ENCODE peak calls at places on chromosomes 7 and 10, in ten cellular contexts. One of them, this sample, is unnamed.

GRCh38 chr10:124668517-124669051 is 75.6 kb downstream of the FAM53B start:
- DNase-seq in ecto neural progenitor cell: no peak
- DNase-seq in IMR-90: no peak
- DNase-seq in naive thymus-derived CD4-positive, alpha-beta T cell: no peak
- DNase-seq in upper lobe of right lung: no peak
- DNase-seq in NB4: no peak
- DNase-seq in HFF-Myc: no peak
- DNase-seq in amygdala: no peak
- DNase-seq in NCI-H1092: no peak
- DNase-seq in NCI-H774: no peak
- DNase-seq in this sample: no peak

GRCh38 chr10:60781678-60782077 is 3.4 kb downstream of the CDK1 start:
- DNase-seq in NB4: no peak
- DNase-seq in IMR-90: no peak
- DNase-seq in amygdala: no peak
- DNase-seq in ecto neural progenitor cell: no peak
- DNase-seq in HFF-Myc: no peak
- DNase-seq in NCI-H774: no peak
- DNase-seq in upper lobe of right lung: no peak
- DNase-seq in naive thymus-derived CD4-positive, alpha-beta T cell: no peak
- DNase-seq in NCI-H1092: no peak
- DNase-seq in this sample: no peak

GRCh38 chr7:117375380-117375779 is 51.9 kb downstream of the ASZ1 start:
- DNase-seq in ecto neural progenitor cell: no peak
- DNase-seq in NCI-H774: no peak
- DNase-seq in HFF-Myc: no peak
- DNase-seq in NB4: no peak
- DNase-seq in naive thymus-derived CD4-positive, alpha-beta T cell: no peak
- DNase-seq in NCI-H1092: no peak
- DNase-seq in amygdala: no peak
- DNase-seq in upper lobe of right lung: no peak
- DNase-seq in IMR-90: peak
- DNase-seq in this sample: no peak

GRCh38 chr7:151683615-151684407 is 164.1 kb upstream of the RHEB start:
- DNase-seq in IMR-90: no peak
- DNase-seq in ecto neural progenitor cell: peak
- DNase-seq in NB4: no peak
- DNase-seq in NCI-H774: no peak
- DNase-seq in naive thymus-derived CD4-positive, alpha-beta T cell: no peak
- DNase-seq in HFF-Myc: no peak
- DNase-seq in upper lobe of right lung: peak
- DNase-seq in NCI-H1092: no peak
- DNase-seq in amygdala: no peak
- DNase-seq in this sample: no peak

GRCh38 chr10:51186358-51186757 is 112.1 kb downstream of the PRKG1 start:
- DNase-seq in upper lobe of right lung: no peak
- DNase-seq in IMR-90: no peak
- DNase-seq in NCI-H774: no peak
- DNase-seq in naive thymus-derived CD4-positive, alpha-beta T cell: no peak
- DNase-seq in NCI-H1092: no peak
- DNase-seq in ecto neural progenitor cell: no peak
- DNase-seq in NB4: no peak
- DNase-seq in amygdala: no peak
- DNase-seq in HFF-Myc: no peak
- DNase-seq in this sample: no peak

GRCh38 chr10:110609592-110609991 is 34.5 kb upstream of the RBM20 start:
- DNase-seq in naive thymus-derived CD4-positive, alpha-beta T cell: no peak
- DNase-seq in amygdala: no peak
- DNase-seq in NCI-H1092: peak
- DNase-seq in upper lobe of right lung: no peak
- DNase-seq in NB4: peak
- DNase-seq in HFF-Myc: no peak
- DNase-seq in ecto neural progenitor cell: no peak
- DNase-seq in IMR-90: no peak
- DNase-seq in NCI-H774: no peak
- DNase-seq in this sample: no peak

GRCh38 chr10:18719811-18720210 is 60.6 kb downstream of the ARL5B start:
- DNase-seq in NCI-H774: no peak
- DNase-seq in NCI-H1092: no peak
- DNase-seq in NB4: no peak
- DNase-seq in ecto neural progenitor cell: no peak
- DNase-seq in IMR-90: peak
- DNase-seq in naive thymus-derived CD4-positive, alpha-beta T cell: no peak
- DNase-seq in amygdala: no peak
- DNase-seq in upper lobe of right lung: no peak
- DNase-seq in HFF-Myc: no peak
- DNase-seq in this sample: no peak

GRCh38 chr7:118184392-118184899 is 482 bp downstream of the LSM8 start:
- DNase-seq in IMR-90: no peak
- DNase-seq in NCI-H1092: no peak
- DNase-seq in ecto neural progenitor cell: no peak
- DNase-seq in naive thymus-derived CD4-positive, alpha-beta T cell: peak
- DNase-seq in NB4: peak
- DNase-seq in amygdala: no peak
- DNase-seq in upper lobe of right lung: no peak
- DNase-seq in NCI-H774: no peak
- DNase-seq in HFF-Myc: no peak
- DNase-seq in this sample: no peak

GRCh38 chr7:37318541-37318940 is 130.1 kb downstream of the ELMO1 start:
- DNase-seq in NCI-H774: no peak
- DNase-seq in naive thymus-derived CD4-positive, alpha-beta T cell: peak
- DNase-seq in ecto neural progenitor cell: no peak
- DNase-seq in HFF-Myc: no peak
- DNase-seq in NCI-H1092: no peak
- DNase-seq in NB4: no peak
- DNase-seq in IMR-90: no peak
- DNase-seq in upper lobe of right lung: no peak
- DNase-seq in amygdala: no peak
- DNase-seq in this sample: no peak